ENCODE peak calls at places on chromosomes 3 and 15, in nine cellular contexts. One of them, this sample, is unnamed.

GRCh38 chr3:18099611-18100010 is 325.5 kb downstream of the SATB1 start:
- DNase-seq in DND-41: no peak
- DNase-seq in K562: no peak
- DNase-seq in GM23338: no peak
- DNase-seq in HFF-Myc: no peak
- DNase-seq in neural crest cell: no peak
- DNase-seq in astrocyte of the cerebellum: no peak
- DNase-seq in adrenal gland: no peak
- DNase-seq in body of pancreas: no peak
- DNase-seq in this sample: no peak

GRCh38 chr3:11306815-11307589 is 34.8 kb downstream of the ATG7 start:
- DNase-seq in adrenal gland: peak
- DNase-seq in body of pancreas: no peak
- DNase-seq in HFF-Myc: no peak
- DNase-seq in K562: no peak
- DNase-seq in astrocyte of the cerebellum: no peak
- DNase-seq in GM23338: no peak
- DNase-seq in DND-41: peak
- DNase-seq in neural crest cell: no peak
- DNase-seq in this sample: peak

GRCh38 chr3:190338717-190339116 is 16.5 kb upstream of the CLDN1 start:
- DNase-seq in K562: no peak
- DNase-seq in body of pancreas: peak
- DNase-seq in astrocyte of the cerebellum: no peak
- DNase-seq in adrenal gland: no peak
- DNase-seq in GM23338: no peak
- DNase-seq in HFF-Myc: no peak
- DNase-seq in neural crest cell: no peak
- DNase-seq in DND-41: no peak
- DNase-seq in this sample: peak

GRCh38 chr3:36701249-36701572 is 63.1 kb downstream of the DCLK3 start:
- DNase-seq in body of pancreas: no peak
- DNase-seq in adrenal gland: no peak
- DNase-seq in neural crest cell: no peak
- DNase-seq in K562: no peak
- DNase-seq in astrocyte of the cerebellum: no peak
- DNase-seq in HFF-Myc: no peak
- DNase-seq in DND-41: no peak
- DNase-seq in GM23338: no peak
- DNase-seq in this sample: no peak

GRCh38 chr3:71658131-71658530 is 67.1 kb downstream of the EIF4E3 start:
- DNase-seq in GM23338: no peak
- DNase-seq in body of pancreas: peak
- DNase-seq in adrenal gland: peak
- DNase-seq in astrocyte of the cerebellum: peak
- DNase-seq in HFF-Myc: no peak
- DNase-seq in K562: no peak
- DNase-seq in DND-41: no peak
- DNase-seq in neural crest cell: no peak
- DNase-seq in this sample: peak

GRCh38 chr15:55774113-55774970 is 31.4 kb upstream of the PRTG start:
- DNase-seq in astrocyte of the cerebellum: no peak
- DNase-seq in body of pancreas: peak
- DNase-seq in GM23338: peak
- DNase-seq in HFF-Myc: no peak
- DNase-seq in DND-41: peak
- DNase-seq in K562: peak
- DNase-seq in neural crest cell: peak
- DNase-seq in adrenal gland: peak
- DNase-seq in this sample: peak

GRCh38 chr3:101676219-101676764 is 640 bp downstream of the ZBTB11 start:
- DNase-seq in neural crest cell: peak
- DNase-seq in body of pancreas: peak
- DNase-seq in adrenal gland: peak
- DNase-seq in K562: peak
- DNase-seq in HFF-Myc: peak
- DNase-seq in astrocyte of the cerebellum: peak
- DNase-seq in DND-41: peak
- DNase-seq in GM23338: peak
- DNase-seq in this sample: peak

GRCh38 chr15:50380089-50380488 is 25.1 kb upstream of the GABPB1 start:
- DNase-seq in K562: no peak
- DNase-seq in astrocyte of the cerebellum: no peak
- DNase-seq in body of pancreas: no peak
- DNase-seq in HFF-Myc: no peak
- DNase-seq in DND-41: no peak
- DNase-seq in neural crest cell: no peak
- DNase-seq in GM23338: no peak
- DNase-seq in adrenal gland: no peak
- DNase-seq in this sample: peak

GRCh38 chr3:46693038-46693896 is at the start of gene ALS2CL:
- DNase-seq in neural crest cell: peak
- DNase-seq in DND-41: no peak
- DNase-seq in body of pancreas: peak
- DNase-seq in adrenal gland: peak
- DNase-seq in astrocyte of the cerebellum: no peak
- DNase-seq in GM23338: peak
- DNase-seq in HFF-Myc: no peak
- DNase-seq in K562: peak
- DNase-seq in this sample: no peak

GRCh38 chr3:184332370-184333090 is 4.9 kb upstream of the FAM131A start:
- DNase-seq in adrenal gland: no peak
- DNase-seq in body of pancreas: no peak
- DNase-seq in DND-41: no peak
- DNase-seq in GM23338: no peak
- DNase-seq in K562: no peak
- DNase-seq in neural crest cell: no peak
- DNase-seq in HFF-Myc: no peak
- DNase-seq in astrocyte of the cerebellum: peak
- DNase-seq in this sample: peak

GRCh38 chr3:129184396-129184656 is 630 bp upstream of the CNBP start:
- DNase-seq in GM23338: peak
- DNase-seq in neural crest cell: peak
- DNase-seq in astrocyte of the cerebellum: no peak
- DNase-seq in HFF-Myc: no peak
- DNase-seq in adrenal gland: no peak
- DNase-seq in K562: peak
- DNase-seq in DND-41: peak
- DNase-seq in body of pancreas: no peak
- DNase-seq in this sample: no peak

GRCh38 chr3:134711284-134711683 is 60.5 kb upstream of the KY start:
- DNase-seq in HFF-Myc: no peak
- DNase-seq in K562: no peak
- DNase-seq in DND-41: no peak
- DNase-seq in GM23338: no peak
- DNase-seq in body of pancreas: no peak
- DNase-seq in astrocyte of the cerebellum: no peak
- DNase-seq in adrenal gland: no peak
- DNase-seq in neural crest cell: no peak
- DNase-seq in this sample: no peak

GRCh38 chr3:100590114-100590839 is 19.1 kb upstream of the ADGRG7 start:
- DNase-seq in GM23338: peak
- DNase-seq in adrenal gland: peak
- DNase-seq in body of pancreas: peak
- DNase-seq in HFF-Myc: peak
- DNase-seq in astrocyte of the cerebellum: peak
- DNase-seq in K562: peak
- DNase-seq in neural crest cell: peak
- DNase-seq in DND-41: peak
- DNase-seq in this sample: peak

GRCh38 chr15:57580866-57581265 is 10.8 kb upstream of the MYZAP start:
- DNase-seq in GM23338: peak
- DNase-seq in DND-41: no peak
- DNase-seq in adrenal gland: no peak
- DNase-seq in astrocyte of the cerebellum: no peak
- DNase-seq in HFF-Myc: no peak
- DNase-seq in body of pancreas: peak
- DNase-seq in neural crest cell: no peak
- DNase-seq in K562: no peak
- DNase-seq in this sample: no peak
- TF ChIP-seq CTCF in GM23338: peak
- TF ChIP-seq CTCF in DND-41: no peak
- TF ChIP-seq CTCF in adrenal gland: no peak
- TF ChIP-seq CTCF in astrocyte of the cerebellum: no peak
- TF ChIP-seq CTCF in HFF-Myc: no peak
- TF ChIP-seq CTCF in body of pancreas: no peak
- TF ChIP-seq CTCF in neural crest cell: no peak
- TF ChIP-seq CTCF in K562: no peak
- TF ChIP-seq CTCF in this sample: no peak

DNA sequence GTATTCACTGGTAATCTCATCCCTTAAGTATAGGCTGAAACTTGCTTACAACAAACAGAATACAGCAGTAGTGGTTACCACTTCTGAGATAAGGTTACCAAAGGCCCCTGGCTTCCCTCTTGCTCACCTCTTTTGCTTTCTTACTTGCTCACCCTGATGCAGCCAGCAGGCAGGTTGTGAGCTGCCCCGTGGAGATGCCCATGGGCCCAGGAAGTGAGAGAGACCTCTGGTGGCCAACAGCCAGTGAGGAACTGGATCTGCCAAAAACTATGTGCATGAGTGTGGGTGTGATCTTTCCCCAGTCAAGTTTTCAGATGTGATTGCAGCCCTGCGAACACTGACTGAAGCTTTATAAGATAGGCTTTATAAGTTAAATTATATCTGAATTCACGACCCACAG is 48.7 kb downstream of the NMNAT3 start:
- DNase-seq in DND-41: peak
- DNase-seq in body of pancreas: peak
- DNase-seq in adrenal gland: peak
- DNase-seq in HFF-Myc: no peak
- DNase-seq in K562: peak
- DNase-seq in neural crest cell: no peak
- DNase-seq in astrocyte of the cerebellum: no peak
- DNase-seq in GM23338: peak
- DNase-seq in this sample: no peak
- TF ChIP-seq CTCF in DND-41: peak
- TF ChIP-seq CTCF in body of pancreas: no peak
- TF ChIP-seq CTCF in adrenal gland: no peak
- TF ChIP-seq CTCF in HFF-Myc: peak
- TF ChIP-seq CTCF in K562: peak
- TF ChIP-seq CTCF in neural crest cell: peak
- TF ChIP-seq CTCF in astrocyte of the cerebellum: no peak
- TF ChIP-seq CTCF in GM23338: peak
- TF ChIP-seq CTCF in this sample: no peak

DNA sequence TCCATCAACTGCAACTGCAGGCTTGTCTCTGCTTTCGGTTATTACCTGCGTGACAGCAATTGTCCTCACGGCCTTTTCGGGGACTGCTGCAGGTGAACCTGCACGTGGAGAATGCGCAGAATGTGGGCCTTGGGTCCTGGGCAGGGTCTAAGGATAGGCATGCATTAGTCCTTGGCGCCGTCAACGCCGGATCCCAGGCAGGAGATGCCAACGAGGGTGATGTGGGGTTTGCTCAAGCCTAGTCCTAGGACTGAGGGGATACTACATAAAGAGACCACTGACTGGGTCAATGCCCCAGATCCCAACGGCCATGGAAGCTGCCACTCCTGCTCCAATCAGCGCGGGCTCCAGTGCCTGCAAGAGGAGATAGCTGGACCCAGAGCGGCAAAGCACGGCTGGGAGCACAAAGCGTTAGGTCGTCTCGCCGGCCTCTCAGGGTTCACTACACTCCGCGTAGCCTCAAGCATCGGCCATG is 448 bp upstream of the RBM15B start:
- DNase-seq in K562: no peak
- DNase-seq in astrocyte of the cerebellum: no peak
- DNase-seq in GM23338: peak
- DNase-seq in neural crest cell: no peak
- DNase-seq in body of pancreas: no peak
- DNase-seq in adrenal gland: no peak
- DNase-seq in DND-41: no peak
- DNase-seq in HFF-Myc: no peak
- DNase-seq in this sample: no peak
- TF ChIP-seq CTCF in K562: no peak
- TF ChIP-seq CTCF in astrocyte of the cerebellum: no peak
- TF ChIP-seq CTCF in GM23338: no peak
- TF ChIP-seq CTCF in neural crest cell: no peak
- TF ChIP-seq CTCF in body of pancreas: no peak
- TF ChIP-seq CTCF in adrenal gland: peak
- TF ChIP-seq CTCF in DND-41: no peak
- TF ChIP-seq CTCF in HFF-Myc: no peak
- TF ChIP-seq CTCF in this sample: no peak

DNA sequence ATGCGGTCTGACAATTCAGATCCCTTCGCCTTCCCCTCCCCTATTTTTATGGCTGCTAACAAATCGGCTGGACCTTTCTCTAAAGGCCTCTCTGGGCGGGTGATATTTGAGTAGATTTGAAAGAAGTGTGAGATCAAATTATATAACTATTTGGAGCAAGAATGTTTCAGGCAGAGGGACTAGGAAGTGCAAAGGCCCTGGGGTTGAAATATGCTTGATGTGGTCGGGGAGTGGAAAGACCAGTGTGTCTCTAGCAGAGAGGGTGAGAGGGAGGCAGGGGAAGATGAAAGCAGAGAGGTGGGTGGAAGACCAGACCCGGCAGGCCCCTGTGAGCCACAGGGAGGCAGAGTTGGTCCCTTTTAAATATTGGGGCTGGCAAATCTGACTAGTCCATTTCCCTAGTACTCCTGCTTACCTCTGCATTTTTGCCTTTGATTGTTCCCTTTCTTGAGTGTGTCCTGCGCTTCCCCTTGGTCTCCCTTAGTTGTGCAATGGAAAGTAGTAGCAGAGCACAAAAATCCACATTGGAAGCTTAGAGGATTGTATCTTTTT is 32.3 kb downstream of the SLCO3A1 start:
- DNase-seq in neural crest cell: no peak
- DNase-seq in HFF-Myc: no peak
- DNase-seq in K562: no peak
- DNase-seq in adrenal gland: peak
- DNase-seq in astrocyte of the cerebellum: no peak
- DNase-seq in body of pancreas: no peak
- DNase-seq in GM23338: peak
- DNase-seq in DND-41: peak
- DNase-seq in this sample: no peak
- TF ChIP-seq CTCF in neural crest cell: no peak
- TF ChIP-seq CTCF in HFF-Myc: no peak
- TF ChIP-seq CTCF in K562: no peak
- TF ChIP-seq CTCF in adrenal gland: peak
- TF ChIP-seq CTCF in astrocyte of the cerebellum: no peak
- TF ChIP-seq CTCF in body of pancreas: no peak
- TF ChIP-seq CTCF in GM23338: peak
- TF ChIP-seq CTCF in DND-41: peak
- TF ChIP-seq CTCF in this sample: no peak

This sample was measured in fibroblast of the aortic adventitia.